ENCODE peak calls at places on chromosomes 2 and 18, in eight cellular contexts. M, N, W, F, E, K, H and P are unnamed samples.
A peak's percentile ranks its signal among the peaks of the same experiment; 100 is the strongest.

GRCh38 chr2:40113997-40114396 is 334.9 kb upstream of the THUMPD2 start:
- DNase-seq in M (no peak), N (no peak), W (no peak), F (no peak), E (no peak), K (no peak), H (no peak), P (no peak)

GRCh38 chr2:58571181-58571852 is 330.2 kb upstream of the FANCL start:
- DNase-seq in M (peak; percentile 5), N (no peak), W (no peak), F (peak; percentile 37), E (peak; percentile 41), K (peak; percentile 20), H (peak; percentile 83), P (peak; percentile 81)

GRCh38 chr2:120566331-120567035 is 169.2 kb upstream of the GLI2 start:
- DNase-seq in M (no peak), N (no peak), W (no peak), F (no peak), E (peak; percentile 67), K (no peak), H (no peak), P (peak; percentile 91)

GRCh38 chr2:5976626-5977025 is 284.4 kb downstream of the SOX11 start:
- DNase-seq in M (no peak), N (no peak), W (no peak), F (no peak), E (no peak), K (no peak), H (no peak), P (no peak)

GRCh38 chr2:215136669-215137328 is 1.6 kb downstream of the ABCA12 start:
- DNase-seq in M (no peak), N (no peak), W (no peak), F (no peak), E (no peak), K (peak; percentile 33), H (no peak), P (peak; percentile 61)

GRCh38 chr2:233025706-233026105 is 6.8 kb upstream of the NEU2 start:
- DNase-seq in M (no peak), N (no peak), W (no peak), F (no peak), E (no peak), K (no peak), H (no peak), P (no peak)

GRCh38 chr2:41886757-41887156 is 161.1 kb upstream of the PKDCC start:
- DNase-seq in M (no peak), N (no peak), W (no peak), F (no peak), E (no peak), K (no peak), H (no peak), P (peak; percentile 17)

GRCh38 chr2:11375025-11375688 is 30.7 kb upstream of the ROCK2 start:
- DNase-seq in M (no peak), N (no peak), W (no peak), F (no peak), E (no peak), K (no peak), H (no peak), P (no peak)

GRCh38 chr2:94870392-94871225 is 621 bp upstream of the TEKT4 start:
- DNase-seq in M (no peak), N (peak; percentile 34), W (peak; percentile 70), F (no peak), E (no peak), K (peak; percentile 54), H (no peak), P (no peak)

GRCh38 chr2:234823877-234824376 is 127.9 kb upstream of the SH3BP4 start:
- DNase-seq in M (no peak), N (no peak), W (no peak), F (no peak), E (peak; percentile 73), K (no peak), H (peak; percentile 71), P (peak; percentile 98)

GRCh38 chr2:185700883-185701282 is 37.7 kb upstream of the FSIP2 start:
- DNase-seq in M (no peak), N (no peak), W (no peak), F (no peak), E (no peak), K (no peak), H (no peak), P (no peak)

GRCh38 chr2:96917008-96917575 is 47.2 kb upstream of the SEMA4C start:
- DNase-seq in M (no peak), N (no peak), W (no peak), F (no peak), E (no peak), K (no peak), H (no peak), P (no peak)

GRCh38 chr2:130390460-130391057 is 34.7 kb downstream of the PTPN18 start:
- DNase-seq in M (no peak), N (peak; percentile 67), W (no peak), F (no peak), E (peak; percentile 68), K (no peak), H (no peak), P (no peak)

GRCh38 chr18:44464401-44465185 is 216.1 kb upstream of the SETBP1 start:
- DNase-seq in M (no peak), N (no peak), W (no peak), F (no peak), E (no peak), K (no peak), H (no peak), P (peak; percentile 76)

GRCh38 chr18:44453505-44453904 is 227.2 kb upstream of the SETBP1 start:
- DNase-seq in M (no peak), N (no peak), W (no peak), F (no peak), E (no peak), K (no peak), H (no peak), P (peak; percentile 16)

GRCh38 chr18:44458777-44459176 is 221.9 kb upstream of the SETBP1 start:
- DNase-seq in M (no peak), N (no peak), W (no peak), F (no peak), E (no peak), K (no peak), H (peak; percentile 10), P (peak; percentile 92)
- TF ChIP-seq CTCF in M (no peak), N (no peak), W (no peak), F (no peak), E (no peak), K (no peak), H (no peak), P (peak; percentile 54)

DNA sequence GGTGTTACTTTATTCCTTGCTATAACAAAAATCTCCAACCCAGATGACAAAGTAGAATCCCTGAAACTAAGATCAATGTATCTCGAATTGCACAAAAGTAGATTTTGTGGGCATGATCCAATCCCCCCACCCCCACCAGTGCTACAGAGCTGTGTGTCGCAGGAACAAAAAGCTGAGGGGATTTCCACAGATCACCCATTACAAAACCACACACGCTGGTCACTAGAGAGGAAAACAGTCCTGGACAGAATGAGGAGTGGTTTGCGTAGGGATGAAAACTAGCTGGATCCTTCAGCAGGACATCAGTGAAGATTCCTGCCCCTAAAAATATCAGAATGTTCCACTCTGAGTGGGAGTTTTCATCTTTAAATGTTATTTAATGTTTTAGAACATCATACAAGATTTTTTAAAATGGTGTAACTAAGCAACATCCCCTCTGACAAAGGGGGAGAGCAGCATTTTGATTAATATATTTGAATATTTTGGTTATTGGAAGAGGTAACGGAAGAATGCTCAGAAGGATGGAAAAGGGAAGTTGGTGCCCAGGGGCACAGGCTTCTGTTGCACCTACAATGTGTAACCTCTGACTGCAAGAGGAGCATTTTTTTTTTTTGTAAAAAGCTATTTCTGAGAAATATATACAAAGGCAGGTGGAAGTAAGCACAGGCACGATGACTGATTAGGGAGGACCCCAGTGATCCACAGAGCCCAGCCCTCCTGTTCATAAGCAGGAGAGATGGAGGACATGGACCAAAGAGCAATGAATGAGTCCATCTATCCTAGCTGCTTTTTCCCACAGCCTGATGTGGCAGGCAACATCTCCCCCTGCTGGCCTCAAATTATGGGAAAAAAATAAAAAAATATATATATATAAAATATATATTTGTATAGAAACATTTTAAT is 165.6 kb upstream of the STK17B start:
- DNase-seq in M (no peak), N (no peak), W (no peak), F (no peak), E (no peak), K (peak; percentile 22), H (peak; percentile 53), P (peak; percentile 60)
- TF ChIP-seq CTCF in M (peak; percentile 78), N (peak; percentile 43), W (peak; percentile 81), F (peak; percentile 32), E (peak; percentile 31), K (peak; percentile 75), H (peak; percentile 65), P (peak; percentile 53)

DNA sequence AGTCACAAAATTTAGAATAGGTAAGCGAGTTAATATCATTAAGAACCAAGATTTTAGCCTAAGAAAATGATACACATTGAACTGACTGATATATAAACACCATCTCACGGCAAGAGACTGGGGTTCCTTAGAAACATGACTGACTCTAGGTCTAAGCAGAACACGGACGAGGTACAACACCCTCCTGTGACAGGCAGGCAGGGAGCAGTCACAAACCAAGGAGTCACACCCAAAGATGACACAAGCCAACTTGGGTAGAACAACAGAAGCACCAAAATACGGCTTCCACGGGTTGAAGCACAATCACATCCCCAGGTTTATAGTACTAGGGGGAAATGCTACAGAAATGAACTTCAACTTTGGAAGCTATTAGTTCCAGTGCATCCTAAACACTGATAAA is 24.3 kb downstream of the HDLBP start:
- DNase-seq in M (no peak), N (no peak), W (no peak), F (no peak), E (no peak), K (no peak), H (no peak), P (no peak)
- TF ChIP-seq CTCF in M (no peak), N (no peak), W (no peak), F (no peak), E (no peak), K (no peak), H (no peak), P (no peak)

GRCh38 chr2:20452551-20452950 is 5.7 kb downstream of the RHOB start:
- DNase-seq in M (no peak), N (no peak), W (no peak), F (no peak), E (peak; percentile 12), K (no peak), H (no peak), P (peak; percentile 65)
- TF ChIP-seq CTCF in M (no peak), N (peak; percentile 15), W (peak; percentile 27), F (no peak), E (no peak), K (no peak), H (peak; percentile 21), P (peak; percentile 33)

GRCh38 chr2:241724259-241724974 is 10.0 kb upstream of the D2HGDH start:
- DNase-seq in M (no peak), N (no peak), W (no peak), F (peak; percentile 14), E (no peak), K (peak; percentile 55), H (no peak), P (no peak)
- TF ChIP-seq CTCF in M (no peak), N (peak; percentile 18), W (no peak), F (peak; percentile 18), E (no peak), K (peak; percentile 62), H (no peak), P (peak; percentile 16)

GRCh38 chr2:155372969-155373368 is 674.5 kb downstream of the KCNJ3 start:
- DNase-seq in M (no peak), N (no peak), W (no peak), F (no peak), E (no peak), K (no peak), H (peak; percentile 19), P (peak; percentile 24)
- TF ChIP-seq CTCF in M (peak; percentile 67), N (peak; percentile 12), W (peak; percentile 74), F (peak; percentile 17), E (peak; percentile 20), K (no peak), H (peak; percentile 61), P (peak; percentile 21)